ENCODE peak calls at places on chromosomes 16 and 17, in four cellular contexts. A is astrocyte of the cerebellum; I is CD8-positive, alpha-beta T cell; D is GM23248. F is an unnamed sample.

GRCh38 chr16:69187891-69188451 is 1.0 kb downstream of the SNTB2 start:
- DNase-seq in D (peak), A (no peak), I (no peak), F (peak)

GRCh38 chr17:70539172-70539924 is 370.0 kb downstream of the KCNJ2 start:
- DNase-seq in D (no peak), A (no peak), I (no peak), F (no peak)

GRCh38 chr17:1643293-1643998 is 2.1 kb downstream of the SCARF1 start:
- DNase-seq in A (no peak), I (peak), D (peak), F (peak)

GRCh38 chr16:87360862-87361610 is 22.5 kb downstream of the FBXO31 start:
- DNase-seq in D (no peak), I (no peak), A (no peak), F (no peak)

GRCh38 chr17:63069245-63069644 is 103.2 kb downstream of the TANC2 start:
- DNase-seq in I (no peak), A (no peak), D (no peak), F (no peak)

GRCh38 chr17:4766705-4767104 is 5.0 kb upstream of the TM4SF5 start:
- DNase-seq in A (no peak), D (no peak), I (no peak), F (no peak)

GRCh38 chr16:88922114-88922825 is 54.7 kb downstream of the CBFA2T3 start:
- DNase-seq in D (peak), A (no peak), I (no peak), F (no peak)

GRCh38 chr17:74455025-74455585 is 11.3 kb upstream of the CD300A start:
- DNase-seq in D (no peak), A (no peak), I (no peak), F (no peak)

GRCh38 chr17:30790279-30790678 is 34.2 kb downstream of the CRLF3 start:
- DNase-seq in I (no peak), A (no peak), D (no peak), F (no peak)

GRCh38 chr17:49939318-49939717 is 29.7 kb upstream of the DLX4 start:
- DNase-seq in D (no peak), A (no peak), I (no peak), F (no peak)

GRCh38 chr16:1759511-1759910 is 11.8 kb downstream of the NME3 start:
- DNase-seq in D (no peak), I (no peak), A (no peak), F (no peak)

GRCh38 chr16:12203780-12204351 is 227.3 kb downstream of the SNX29 start:
- DNase-seq in D (no peak), A (no peak), I (no peak), F (no peak)

GRCh38 chr16:12323007-12323699 is 346.6 kb downstream of the SNX29 start:
- DNase-seq in A (no peak), D (peak), I (peak), F (no peak)

GRCh38 chr16:85667841-85668413 is 20.8 kb downstream of the GINS2 start:
- DNase-seq in I (no peak), D (no peak), A (no peak), F (no peak)

GRCh38 chr17:29663155-29663554 is 40.4 kb upstream of the CORO6 start:
- DNase-seq in D (peak), A (no peak), I (no peak), F (peak)

GRCh38 chr17:69802045-69802740 is 272.8 kb upstream of the KCNJ16 start:
- DNase-seq in A (no peak), I (no peak), D (no peak), F (peak)

GRCh38 chr17:79927688-79928501 is 88.7 kb upstream of the CBX4 start:
- DNase-seq in I (no peak), D (no peak), A (no peak), F (no peak)

GRCh38 chr17:64326420-64327054 is 63.5 kb upstream of the TEX2 start:
- DNase-seq in I (no peak), A (no peak), D (peak), F (peak)

GRCh38 chr16:28574925-28575324 is 21.2 kb downstream of the SGF29 start:
- DNase-seq in D (no peak), A (no peak), I (no peak), F (no peak)

GRCh38 chr17:47989159-47989558 is 18.2 kb downstream of the CDK5RAP3 start:
- DNase-seq in A (no peak), I (no peak), D (no peak), F (no peak)

GRCh38 chr16:296806-297510 is 14.0 kb downstream of the PDIA2 start:
- DNase-seq in A (no peak), I (no peak), D (no peak), F (no peak)

GRCh38 chr17:69452664-69453260 is 38.3 kb downstream of the MAP2K6 start:
- DNase-seq in A (no peak), I (no peak), D (no peak), F (no peak)

GRCh38 chr16:64445245-64445644 is 676.6 kb downstream of the CDH11 start:
- DNase-seq in I (no peak), D (no peak), A (no peak), F (no peak)

GRCh38 chr16:75075688-75076268 is 40.8 kb downstream of the LDHD start:
- DNase-seq in I (no peak), A (no peak), D (no peak), F (no peak)

GRCh38 chr16:76787394-76787793 is 403.6 kb upstream of the MON1B start:
- DNase-seq in I (no peak), A (no peak), D (no peak), F (no peak)

GRCh38 chr16:4936991-4937781 is at the start of gene PPL:
- DNase-seq in D (no peak), I (no peak), A (no peak), F (no peak)

GRCh38 chr16:50834701-50835100 is 92.8 kb downstream of the CYLD start:
- DNase-seq in I (no peak), D (no peak), A (no peak), F (no peak)

GRCh38 chr16:57600952-57601580 is 27.4 kb upstream of the ADGRG1 start:
- DNase-seq in A (no peak), D (no peak), I (no peak), F (no peak)

GRCh38 chr17:79524201-79524882 is 86.5 kb downstream of the RBFOX3 start:
- DNase-seq in I (no peak), D (no peak), A (no peak), F (no peak)

GRCh38 chr16:874366-875181 is 74.0 kb upstream of the GNG13 start:
- DNase-seq in I (no peak), D (no peak), A (no peak), F (no peak)

GRCh38 chr17:68738044-68738443 is 136.9 kb upstream of the FAM20A start:
- DNase-seq in A (no peak), D (no peak), I (no peak), F (peak)

DNA sequence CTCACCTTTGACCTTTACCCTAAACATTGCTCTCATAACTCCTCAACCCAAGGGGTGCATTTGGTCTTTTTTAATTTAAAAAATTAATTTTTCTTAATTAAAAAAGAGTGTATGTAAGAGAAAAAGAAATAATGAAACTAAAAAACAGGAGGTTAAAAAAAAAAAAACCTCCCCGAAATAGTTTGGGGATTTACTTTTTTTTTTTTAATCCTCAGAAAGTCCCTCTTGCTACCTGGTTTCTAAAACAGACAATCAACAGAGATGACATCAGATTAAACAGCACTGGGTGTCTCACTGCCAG is 301.3 kb downstream of the SOX9 start:
- DNase-seq in D (no peak), A (no peak), I (no peak), F (no peak)
- H3K4me3 ChIP-seq in D (peak), A (no peak), I (no peak), F (no peak)

DNA sequence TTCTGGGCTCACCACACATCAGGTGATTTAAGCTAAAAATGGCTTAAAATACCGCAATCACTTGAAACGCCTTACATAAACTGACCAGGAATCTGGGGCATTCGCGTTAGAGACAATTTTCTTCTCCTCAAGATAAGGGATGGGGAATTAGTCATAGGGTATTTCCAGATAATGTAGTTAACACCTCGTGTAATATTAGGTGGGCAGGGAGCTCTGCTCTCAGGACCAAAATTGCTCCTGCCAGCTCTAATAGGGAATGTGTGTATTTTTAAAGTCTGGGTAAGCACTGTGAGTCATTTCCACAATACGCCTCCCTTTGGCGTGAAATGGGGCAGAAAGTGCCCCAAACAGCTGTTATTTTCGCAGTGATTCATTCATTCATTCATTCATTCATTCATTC is 408.6 kb downstream of the MAF start:
- DNase-seq in A (no peak), I (no peak), D (no peak), F (no peak)
- H3K4me3 ChIP-seq in A (no peak), I (no peak), D (no peak), F (no peak)

GRCh38 chr17:81968850-81969812 is 8.1 kb upstream of the NOTUM start:
- DNase-seq in D (no peak), A (no peak), I (no peak), F (no peak)

GRCh38 chr17:81968396-81968745 is 7.4 kb upstream of the NOTUM start:
- DNase-seq in D (no peak), I (no peak), A (no peak), F (no peak)

GRCh38 chr17:81966343-81967243 is 5.6 kb upstream of the NOTUM start:
- DNase-seq in I (no peak), A (no peak), D (no peak), F (no peak)

GRCh38 chr17:81967244-81967532 is 6.2 kb upstream of the NOTUM start:
- DNase-seq in D (no peak), I (no peak), A (no peak), F (no peak)

DNA sequence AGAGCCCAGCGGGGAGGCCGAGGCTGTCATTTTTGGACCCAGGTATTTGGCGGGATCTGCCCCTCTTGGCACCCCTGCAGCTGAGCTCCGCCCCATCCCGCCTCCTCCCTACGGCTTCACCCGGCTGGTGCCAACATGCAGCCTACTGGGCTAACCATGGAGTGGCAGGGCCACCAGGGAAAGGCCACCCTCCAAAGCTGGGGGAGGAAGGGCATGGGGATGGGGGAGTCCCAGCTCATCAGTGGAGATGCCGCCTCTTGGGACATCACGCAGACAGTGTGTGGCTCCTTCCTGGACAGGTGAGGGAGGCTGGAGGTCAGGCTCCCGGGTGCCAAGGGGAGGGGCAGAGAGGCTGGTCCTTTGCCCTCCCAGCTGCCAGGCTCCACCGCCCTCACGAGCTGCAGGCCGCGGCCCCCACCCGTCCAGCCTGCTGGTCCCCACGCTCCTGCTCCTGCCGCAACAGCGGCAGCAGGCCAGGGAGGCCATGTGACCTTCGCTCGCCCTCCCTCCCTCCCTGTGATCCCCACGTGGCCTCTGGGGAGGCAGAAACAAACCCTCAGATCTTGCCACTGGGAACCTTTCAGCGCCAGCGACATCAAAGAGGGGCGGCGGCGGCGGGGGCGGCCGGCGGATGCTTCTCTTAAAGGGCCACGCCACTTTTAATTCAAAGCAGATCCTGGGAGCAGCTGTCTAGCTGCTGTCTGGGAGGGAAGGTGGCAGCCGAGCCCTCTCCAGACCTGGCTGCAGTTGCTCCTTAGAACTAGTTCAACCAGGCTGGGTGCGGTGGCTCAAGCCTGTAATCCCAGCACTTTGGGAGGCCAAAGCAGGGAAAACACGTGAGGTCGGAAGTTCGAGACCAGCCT is 6.8 kb upstream of the NOTUM start:
- DNase-seq in I (peak), D (peak), A (no peak), F (peak)
- H3K4me3 ChIP-seq in I (peak), D (peak), A (no peak), F (no peak)

DNA sequence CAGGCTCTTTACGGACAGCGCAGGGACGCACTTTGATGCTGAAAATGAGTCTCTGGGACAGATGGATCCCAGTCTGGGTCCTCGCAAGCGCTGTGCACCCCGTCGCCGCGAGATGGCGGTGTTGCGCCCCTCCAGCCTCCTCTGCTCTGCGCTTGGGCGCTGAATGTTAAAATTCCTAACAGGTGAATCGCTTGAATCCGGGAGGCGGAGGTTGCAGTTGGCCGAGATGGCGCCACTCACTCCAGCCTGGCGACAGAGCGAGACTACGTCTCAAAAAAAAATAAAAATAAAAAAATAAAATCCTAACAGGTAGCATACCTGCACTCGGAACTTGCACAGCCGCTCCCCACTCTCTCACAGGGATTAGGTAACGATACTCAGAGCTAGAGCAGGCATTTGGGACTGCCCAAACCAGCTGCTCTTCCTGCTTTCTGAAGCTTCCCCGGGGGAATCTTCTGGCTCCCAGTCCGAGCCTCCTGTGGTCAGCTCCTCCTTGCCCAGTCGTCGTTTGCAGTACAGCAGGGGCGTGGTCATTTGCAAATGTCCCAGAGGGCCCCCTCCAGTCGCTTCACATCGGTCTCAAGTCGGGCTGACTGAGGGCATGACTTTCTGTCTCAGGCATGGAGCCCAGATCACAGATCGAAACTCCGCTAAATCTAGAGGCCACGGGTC is 26.2 kb upstream of the OSGIN1 start:
- DNase-seq in I (peak), D (peak), A (peak), F (peak)
- H3K4me3 ChIP-seq in I (no peak), D (peak), A (no peak), F (peak)

DNA sequence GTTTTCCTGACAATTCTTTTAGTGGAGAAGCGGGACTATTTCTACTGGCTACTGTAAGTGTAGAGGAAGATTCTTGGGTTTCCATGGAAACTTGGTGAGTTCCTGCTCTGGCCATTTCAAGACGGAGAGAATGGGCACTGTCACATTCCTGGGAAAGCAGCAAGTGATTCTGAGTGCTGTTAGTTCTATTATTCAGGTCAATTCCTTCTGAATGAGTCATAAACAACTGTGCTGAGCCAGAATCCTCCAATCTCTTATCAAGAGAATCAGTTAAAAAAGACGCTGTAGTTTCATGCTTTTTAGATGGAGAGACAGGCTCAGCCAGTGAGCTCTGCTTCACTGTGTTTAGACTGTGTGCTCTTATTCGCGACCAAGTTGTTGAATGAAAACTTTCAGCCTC is 19.6 kb downstream of the AKAP10 start:
- DNase-seq in I (no peak), D (peak), A (peak), F (peak)
- H3K4me3 ChIP-seq in I (no peak), D (no peak), A (no peak), F (no peak)

GRCh38 chr17:15341385-15341849 is at the start of gene TEKT3:
- DNase-seq in A (peak), D (peak), I (no peak), F (peak)
- H3K4me3 ChIP-seq in A (peak), D (peak), I (no peak), F (peak)